ENCODE peak calls at places on chromosomes 3 and 15, in four cellular contexts. Y, M, T and Z are unnamed samples.

GRCh38 chr3:16313955-16314645 is 49.1 kb downstream of the OXNAD1 start:
- DNase-seq in Y (no peak), M (no peak), T (no peak), Z (no peak)

GRCh38 chr3:10272977-10273376 is 19.8 kb downstream of the GHRL start:
- DNase-seq in Y (no peak), M (no peak), T (no peak), Z (no peak)

GRCh38 chr3:49805367-49805782 is 2.3 kb downstream of the INKA1 start:
- DNase-seq in Y (peak; percentile 88), M (no peak), T (no peak), Z (peak; percentile 75)

GRCh38 chr15:91922701-91923279 is 69.3 kb downstream of the SLCO3A1 start:
- DNase-seq in Y (no peak), M (no peak), T (no peak), Z (no peak)

GRCh38 chr3:50156991-50157493 is 1.9 kb downstream of the SEMA3F start:
- DNase-seq in Y (peak; percentile 45), M (peak; percentile 54), T (no peak), Z (no peak)

GRCh38 chr15:60507596-60508424 is 28.9 kb upstream of the ICE2 start:
- DNase-seq in Y (peak; percentile 78), M (no peak), T (peak; percentile 53), Z (peak; percentile 19)

GRCh38 chr3:195873971-195874370 is 34.4 kb downstream of the TNK2 start:
- DNase-seq in Y (no peak), M (no peak), T (no peak), Z (no peak)

GRCh38 chr3:50160561-50160983 is 5.4 kb downstream of the SEMA3F start:
- DNase-seq in Y (peak; percentile 62), M (no peak), T (no peak), Z (no peak)

GRCh38 chr3:194423317-194423716 is 24.3 kb upstream of the GP5 start:
- DNase-seq in Y (no peak), M (no peak), T (no peak), Z (no peak)

GRCh38 chr3:53198996-53199395 is 38.0 kb downstream of the PRKCD start:
- DNase-seq in Y (no peak), M (no peak), T (no peak), Z (no peak)

GRCh38 chr3:195889843-195890407 is 18.4 kb downstream of the TNK2 start:
- DNase-seq in Y (no peak), M (no peak), T (no peak), Z (no peak)

GRCh38 chr15:78993257-78993930 is 48.5 kb upstream of the CTSH start:
- DNase-seq in Y (no peak), M (no peak), T (no peak), Z (no peak)

GRCh38 chr15:72229076-72229946 is 1.7 kb downstream of the PKM start:
- DNase-seq in Y (peak; percentile 36), M (no peak), T (peak; percentile 53), Z (no peak)

GRCh38 chr3:41239587-41239986 is 40.3 kb downstream of the CTNNB1 start:
- DNase-seq in Y (no peak), M (no peak), T (no peak), Z (no peak)